ENCODE peak calls at places on chromosomes 13 and 19, in four cellular contexts. Y is thoracic aorta; B is activated naive CD8-positive, alpha-beta T cell treated with anti-CD3 and anti-CD28 coated beads for 36 hours; U is adipocyte. D is an unnamed sample.

GRCh38 chr19:49560358-49560900 is 19.9 kb downstream of the NOSIP start:
- DNase-seq in U (no peak), Y (no peak), B (peak; percentile 44), D (no peak)

GRCh38 chr13:66410314-66410713 is 819.8 kb downstream of the PCDH9 start:
- DNase-seq in B (no peak), Y (no peak), U (no peak), D (no peak)

GRCh38 chr13:65638572-65639168 is 1591.5 kb downstream of the PCDH9 start:
- DNase-seq in Y (no peak), U (peak; percentile 78), B (no peak), D (peak; percentile 4)

GRCh38 chr13:105773887-105774538 is 761.4 kb downstream of the EFNB2 start:
- DNase-seq in B (no peak), U (peak; percentile 78), Y (no peak), D (no peak)

GRCh38 chr13:53351040-53351439 is 322.4 kb downstream of the OLFM4 start:
- DNase-seq in Y (no peak), U (no peak), B (no peak), D (no peak)

GRCh38 chr19:54430306-54431254 is 15.3 kb downstream of the TTYH1 start:
- DNase-seq in Y (no peak), B (peak; percentile 51), U (peak; percentile 68), D (no peak)

GRCh38 chr19:54439174-54439851 is 9.7 kb upstream of the LENG8 start:
- DNase-seq in Y (no peak), U (peak; percentile 34), B (peak; percentile 47), D (no peak)

GRCh38 chr13:40152145-40152544 is 496.7 kb downstream of the COG6 start:
- DNase-seq in B (no peak), U (no peak), Y (peak; percentile 19), D (peak; percentile 12)

GRCh38 chr13:24038405-24038804 is 122.1 kb upstream of the SPATA13 start:
- DNase-seq in Y (no peak), U (peak; percentile 55), B (no peak), D (no peak)

GRCh38 chr19:54606891-54607781 is 13.7 kb downstream of the LILRA1 start:
- DNase-seq in U (no peak), B (no peak), Y (no peak), D (no peak)

GRCh38 chr13:43766766-43767165 is 20.0 kb downstream of the ENOX1 start:
- DNase-seq in Y (no peak), B (no peak), U (no peak), D (no peak)

GRCh38 chr19:22545751-22546150 is 88.4 kb upstream of the ZNF492 start:
- DNase-seq in Y (no peak), U (peak; percentile 12), B (peak; percentile 19), D (no peak)

GRCh38 chr19:57803594-57804325 is 11.0 kb downstream of the ZNF552 start:
- DNase-seq in U (peak; percentile 63), B (peak; percentile 25), Y (no peak), D (peak; percentile 66)

GRCh38 chr13:89255844-89256406 is 1584.8 kb downstream of the SLITRK5 start:
- DNase-seq in U (no peak), Y (no peak), B (no peak), D (no peak)

GRCh38 chr19:50836543-50837195 is 3.3 kb upstream of the KLK15 start:
- DNase-seq in Y (no peak), U (no peak), B (no peak), D (no peak)

GRCh38 chr13:109918179-109918651 is 131.8 kb upstream of the IRS2 start:
- DNase-seq in Y (no peak), B (no peak), U (no peak), D (no peak)

GRCh38 chr19:57886046-57886445 is 2.8 kb downstream of the ZNF814 start:
- DNase-seq in Y (no peak), B (no peak), U (no peak), D (no peak)

GRCh38 chr13:47337781-47338507 is 441.1 kb upstream of the HTR2A start:
- DNase-seq in B (no peak), Y (no peak), U (peak; percentile 6), D (peak; percentile 13)

D was measured in GM04503.